ENCODE peak calls at places on chromosomes 16 and 17, in seven cellular contexts. One of them, this sample, is unnamed.

GRCh38 chr17:29179232-29180036 is 764 bp downstream of the MYO18A start:
- DNase-seq in COR-L47: no peak
- DNase-seq in activated CD8-positive, alpha-beta T cell treated with anti-CD3 and anti-CD28 coated beads for 36 hours: no peak
- DNase-seq in stimulated activated CD4-positive, alpha-beta T cell treated with anti-CD3 and anti-CD28 coated beads, Interleukin-12 subunit alpha, Interleukin-12 subunit beta, amount 100 ng/mL, for 24 hours: no peak
- DNase-seq in hippocampal formation: peak
- DNase-seq in progenitor cell of endocrine pancreas: peak
- DNase-seq in mesendoderm: peak
- DNase-seq in this sample: peak

GRCh38 chr16:20610192-20610891 is 34.2 kb upstream of the ACSM2B start:
- DNase-seq in COR-L47: no peak
- DNase-seq in activated CD8-positive, alpha-beta T cell treated with anti-CD3 and anti-CD28 coated beads for 36 hours: no peak
- DNase-seq in stimulated activated CD4-positive, alpha-beta T cell treated with anti-CD3 and anti-CD28 coated beads, Interleukin-12 subunit alpha, Interleukin-12 subunit beta, amount 100 ng/mL, for 24 hours: no peak
- DNase-seq in hippocampal formation: no peak
- DNase-seq in progenitor cell of endocrine pancreas: no peak
- DNase-seq in mesendoderm: no peak
- DNase-seq in this sample: no peak

GRCh38 chr16:58464916-58465731 is 34.8 kb upstream of the NDRG4 start:
- DNase-seq in COR-L47: no peak
- DNase-seq in activated CD8-positive, alpha-beta T cell treated with anti-CD3 and anti-CD28 coated beads for 36 hours: no peak
- DNase-seq in stimulated activated CD4-positive, alpha-beta T cell treated with anti-CD3 and anti-CD28 coated beads, Interleukin-12 subunit alpha, Interleukin-12 subunit beta, amount 100 ng/mL, for 24 hours: no peak
- DNase-seq in hippocampal formation: no peak
- DNase-seq in progenitor cell of endocrine pancreas: no peak
- DNase-seq in mesendoderm: peak
- DNase-seq in this sample: no peak

GRCh38 chr17:882827-883585 is 96.6 kb downstream of the NXN start:
- DNase-seq in COR-L47: no peak
- DNase-seq in activated CD8-positive, alpha-beta T cell treated with anti-CD3 and anti-CD28 coated beads for 36 hours: no peak
- DNase-seq in stimulated activated CD4-positive, alpha-beta T cell treated with anti-CD3 and anti-CD28 coated beads, Interleukin-12 subunit alpha, Interleukin-12 subunit beta, amount 100 ng/mL, for 24 hours: no peak
- DNase-seq in hippocampal formation: no peak
- DNase-seq in progenitor cell of endocrine pancreas: no peak
- DNase-seq in mesendoderm: peak
- DNase-seq in this sample: no peak

GRCh38 chr17:57915980-57916757 is 39.0 kb downstream of the CUEDC1 start:
- DNase-seq in COR-L47: peak
- DNase-seq in activated CD8-positive, alpha-beta T cell treated with anti-CD3 and anti-CD28 coated beads for 36 hours: no peak
- DNase-seq in stimulated activated CD4-positive, alpha-beta T cell treated with anti-CD3 and anti-CD28 coated beads, Interleukin-12 subunit alpha, Interleukin-12 subunit beta, amount 100 ng/mL, for 24 hours: no peak
- DNase-seq in hippocampal formation: peak
- DNase-seq in progenitor cell of endocrine pancreas: peak
- DNase-seq in mesendoderm: peak
- DNase-seq in this sample: no peak

GRCh38 chr17:82236142-82236971 is 7.5 kb downstream of the SLC16A3 start:
- DNase-seq in COR-L47: peak
- DNase-seq in activated CD8-positive, alpha-beta T cell treated with anti-CD3 and anti-CD28 coated beads for 36 hours: peak
- DNase-seq in stimulated activated CD4-positive, alpha-beta T cell treated with anti-CD3 and anti-CD28 coated beads, Interleukin-12 subunit alpha, Interleukin-12 subunit beta, amount 100 ng/mL, for 24 hours: peak
- DNase-seq in hippocampal formation: peak
- DNase-seq in progenitor cell of endocrine pancreas: peak
- DNase-seq in mesendoderm: peak
- DNase-seq in this sample: peak

GRCh38 chr17:50946891-50947843 is 81.0 kb upstream of the TOB1 start:
- DNase-seq in COR-L47: no peak
- DNase-seq in activated CD8-positive, alpha-beta T cell treated with anti-CD3 and anti-CD28 coated beads for 36 hours: no peak
- DNase-seq in stimulated activated CD4-positive, alpha-beta T cell treated with anti-CD3 and anti-CD28 coated beads, Interleukin-12 subunit alpha, Interleukin-12 subunit beta, amount 100 ng/mL, for 24 hours: no peak
- DNase-seq in hippocampal formation: no peak
- DNase-seq in progenitor cell of endocrine pancreas: no peak
- DNase-seq in mesendoderm: no peak
- DNase-seq in this sample: no peak

GRCh38 chr17:30323262-30323894 is 10.5 kb downstream of the TMIGD1 start:
- DNase-seq in COR-L47: peak
- DNase-seq in activated CD8-positive, alpha-beta T cell treated with anti-CD3 and anti-CD28 coated beads for 36 hours: peak
- DNase-seq in stimulated activated CD4-positive, alpha-beta T cell treated with anti-CD3 and anti-CD28 coated beads, Interleukin-12 subunit alpha, Interleukin-12 subunit beta, amount 100 ng/mL, for 24 hours: no peak
- DNase-seq in hippocampal formation: no peak
- DNase-seq in progenitor cell of endocrine pancreas: no peak
- DNase-seq in mesendoderm: no peak
- DNase-seq in this sample: no peak

GRCh38 chr16:50354629-50355456 is 13.9 kb downstream of the BRD7 start:
- DNase-seq in COR-L47: no peak
- DNase-seq in activated CD8-positive, alpha-beta T cell treated with anti-CD3 and anti-CD28 coated beads for 36 hours: no peak
- DNase-seq in stimulated activated CD4-positive, alpha-beta T cell treated with anti-CD3 and anti-CD28 coated beads, Interleukin-12 subunit alpha, Interleukin-12 subunit beta, amount 100 ng/mL, for 24 hours: no peak
- DNase-seq in hippocampal formation: no peak
- DNase-seq in progenitor cell of endocrine pancreas: no peak
- DNase-seq in mesendoderm: peak
- DNase-seq in this sample: no peak

GRCh38 chr17:36195474-36196098 is 972 bp downstream of the CCL3L1 start:
- DNase-seq in COR-L47: no peak
- DNase-seq in activated CD8-positive, alpha-beta T cell treated with anti-CD3 and anti-CD28 coated beads for 36 hours: no peak
- DNase-seq in stimulated activated CD4-positive, alpha-beta T cell treated with anti-CD3 and anti-CD28 coated beads, Interleukin-12 subunit alpha, Interleukin-12 subunit beta, amount 100 ng/mL, for 24 hours: no peak
- DNase-seq in hippocampal formation: no peak
- DNase-seq in progenitor cell of endocrine pancreas: no peak
- DNase-seq in mesendoderm: peak
- DNase-seq in this sample: no peak

GRCh38 chr17:44367626-44368025 is 4.0 kb upstream of the FAM171A2 start:
- DNase-seq in COR-L47: no peak
- DNase-seq in activated CD8-positive, alpha-beta T cell treated with anti-CD3 and anti-CD28 coated beads for 36 hours: no peak
- DNase-seq in stimulated activated CD4-positive, alpha-beta T cell treated with anti-CD3 and anti-CD28 coated beads, Interleukin-12 subunit alpha, Interleukin-12 subunit beta, amount 100 ng/mL, for 24 hours: no peak
- DNase-seq in hippocampal formation: no peak
- DNase-seq in progenitor cell of endocrine pancreas: no peak
- DNase-seq in mesendoderm: no peak
- DNase-seq in this sample: no peak

GRCh38 chr17:78785011-78785662 is 3.1 kb upstream of the CYTH1 start:
- DNase-seq in COR-L47: no peak
- DNase-seq in activated CD8-positive, alpha-beta T cell treated with anti-CD3 and anti-CD28 coated beads for 36 hours: no peak
- DNase-seq in stimulated activated CD4-positive, alpha-beta T cell treated with anti-CD3 and anti-CD28 coated beads, Interleukin-12 subunit alpha, Interleukin-12 subunit beta, amount 100 ng/mL, for 24 hours: no peak
- DNase-seq in hippocampal formation: no peak
- DNase-seq in progenitor cell of endocrine pancreas: no peak
- DNase-seq in mesendoderm: no peak
- DNase-seq in this sample: no peak

GRCh38 chr17:79415365-79415764 is 195.5 kb downstream of the RBFOX3 start:
- DNase-seq in COR-L47: no peak
- DNase-seq in activated CD8-positive, alpha-beta T cell treated with anti-CD3 and anti-CD28 coated beads for 36 hours: no peak
- DNase-seq in stimulated activated CD4-positive, alpha-beta T cell treated with anti-CD3 and anti-CD28 coated beads, Interleukin-12 subunit alpha, Interleukin-12 subunit beta, amount 100 ng/mL, for 24 hours: no peak
- DNase-seq in hippocampal formation: no peak
- DNase-seq in progenitor cell of endocrine pancreas: no peak
- DNase-seq in mesendoderm: no peak
- DNase-seq in this sample: no peak

GRCh38 chr17:57603978-57604377 is 141.1 kb downstream of the CCDC182 start:
- DNase-seq in COR-L47: peak
- DNase-seq in activated CD8-positive, alpha-beta T cell treated with anti-CD3 and anti-CD28 coated beads for 36 hours: peak
- DNase-seq in stimulated activated CD4-positive, alpha-beta T cell treated with anti-CD3 and anti-CD28 coated beads, Interleukin-12 subunit alpha, Interleukin-12 subunit beta, amount 100 ng/mL, for 24 hours: peak
- DNase-seq in hippocampal formation: no peak
- DNase-seq in progenitor cell of endocrine pancreas: no peak
- DNase-seq in mesendoderm: no peak
- DNase-seq in this sample: no peak

GRCh38 chr16:78098087-78098486 is 1.4 kb upstream of the WWOX start:
- DNase-seq in COR-L47: no peak
- DNase-seq in activated CD8-positive, alpha-beta T cell treated with anti-CD3 and anti-CD28 coated beads for 36 hours: peak
- DNase-seq in stimulated activated CD4-positive, alpha-beta T cell treated with anti-CD3 and anti-CD28 coated beads, Interleukin-12 subunit alpha, Interleukin-12 subunit beta, amount 100 ng/mL, for 24 hours: no peak
- DNase-seq in hippocampal formation: no peak
- DNase-seq in progenitor cell of endocrine pancreas: no peak
- DNase-seq in mesendoderm: no peak
- DNase-seq in this sample: no peak

GRCh38 chr17:59756236-59756818 is 48.9 kb downstream of the VMP1 start:
- DNase-seq in COR-L47: no peak
- DNase-seq in activated CD8-positive, alpha-beta T cell treated with anti-CD3 and anti-CD28 coated beads for 36 hours: no peak
- DNase-seq in stimulated activated CD4-positive, alpha-beta T cell treated with anti-CD3 and anti-CD28 coated beads, Interleukin-12 subunit alpha, Interleukin-12 subunit beta, amount 100 ng/mL, for 24 hours: no peak
- DNase-seq in hippocampal formation: no peak
- DNase-seq in progenitor cell of endocrine pancreas: no peak
- DNase-seq in mesendoderm: peak
- DNase-seq in this sample: no peak

GRCh38 chr17:76528528-76529223 is 8.8 kb downstream of the CYGB start:
- DNase-seq in COR-L47: no peak
- DNase-seq in activated CD8-positive, alpha-beta T cell treated with anti-CD3 and anti-CD28 coated beads for 36 hours: no peak
- DNase-seq in stimulated activated CD4-positive, alpha-beta T cell treated with anti-CD3 and anti-CD28 coated beads, Interleukin-12 subunit alpha, Interleukin-12 subunit beta, amount 100 ng/mL, for 24 hours: no peak
- DNase-seq in hippocampal formation: no peak
- DNase-seq in progenitor cell of endocrine pancreas: no peak
- DNase-seq in mesendoderm: no peak
- DNase-seq in this sample: no peak

GRCh38 chr16:14303654-14304394 is 232.7 kb downstream of the MRTFB start:
- DNase-seq in COR-L47: no peak
- DNase-seq in activated CD8-positive, alpha-beta T cell treated with anti-CD3 and anti-CD28 coated beads for 36 hours: no peak
- DNase-seq in stimulated activated CD4-positive, alpha-beta T cell treated with anti-CD3 and anti-CD28 coated beads, Interleukin-12 subunit alpha, Interleukin-12 subunit beta, amount 100 ng/mL, for 24 hours: no peak
- DNase-seq in hippocampal formation: no peak
- DNase-seq in progenitor cell of endocrine pancreas: no peak
- DNase-seq in mesendoderm: peak
- DNase-seq in this sample: no peak

GRCh38 chr17:31427684-31428083 is 36.2 kb downstream of the RAB11FIP4 start:
- DNase-seq in COR-L47: no peak
- DNase-seq in activated CD8-positive, alpha-beta T cell treated with anti-CD3 and anti-CD28 coated beads for 36 hours: no peak
- DNase-seq in stimulated activated CD4-positive, alpha-beta T cell treated with anti-CD3 and anti-CD28 coated beads, Interleukin-12 subunit alpha, Interleukin-12 subunit beta, amount 100 ng/mL, for 24 hours: no peak
- DNase-seq in hippocampal formation: no peak
- DNase-seq in progenitor cell of endocrine pancreas: no peak
- DNase-seq in mesendoderm: no peak
- DNase-seq in this sample: no peak

GRCh38 chr17:67718325-67718941 is 697 bp downstream of the NOL11 start:
- DNase-seq in COR-L47: no peak
- DNase-seq in activated CD8-positive, alpha-beta T cell treated with anti-CD3 and anti-CD28 coated beads for 36 hours: peak
- DNase-seq in stimulated activated CD4-positive, alpha-beta T cell treated with anti-CD3 and anti-CD28 coated beads, Interleukin-12 subunit alpha, Interleukin-12 subunit beta, amount 100 ng/mL, for 24 hours: peak
- DNase-seq in hippocampal formation: no peak
- DNase-seq in progenitor cell of endocrine pancreas: peak
- DNase-seq in mesendoderm: peak
- DNase-seq in this sample: peak

GRCh38 chr17:42744283-42744805 is 496 bp downstream of the EZH1 start:
- DNase-seq in COR-L47: peak
- DNase-seq in activated CD8-positive, alpha-beta T cell treated with anti-CD3 and anti-CD28 coated beads for 36 hours: peak
- DNase-seq in stimulated activated CD4-positive, alpha-beta T cell treated with anti-CD3 and anti-CD28 coated beads, Interleukin-12 subunit alpha, Interleukin-12 subunit beta, amount 100 ng/mL, for 24 hours: peak
- DNase-seq in hippocampal formation: no peak
- DNase-seq in progenitor cell of endocrine pancreas: no peak
- DNase-seq in mesendoderm: peak
- DNase-seq in this sample: peak

GRCh38 chr16:74226361-74226979 is 70.1 kb upstream of the PSMD7 start:
- DNase-seq in COR-L47: no peak
- DNase-seq in activated CD8-positive, alpha-beta T cell treated with anti-CD3 and anti-CD28 coated beads for 36 hours: no peak
- DNase-seq in stimulated activated CD4-positive, alpha-beta T cell treated with anti-CD3 and anti-CD28 coated beads, Interleukin-12 subunit alpha, Interleukin-12 subunit beta, amount 100 ng/mL, for 24 hours: no peak
- DNase-seq in hippocampal formation: no peak
- DNase-seq in progenitor cell of endocrine pancreas: no peak
- DNase-seq in mesendoderm: peak
- DNase-seq in this sample: peak

GRCh38 chr16:85004587-85005205 is 6.6 kb downstream of the ZDHHC7 start:
- DNase-seq in COR-L47: no peak
- DNase-seq in activated CD8-positive, alpha-beta T cell treated with anti-CD3 and anti-CD28 coated beads for 36 hours: no peak
- DNase-seq in stimulated activated CD4-positive, alpha-beta T cell treated with anti-CD3 and anti-CD28 coated beads, Interleukin-12 subunit alpha, Interleukin-12 subunit beta, amount 100 ng/mL, for 24 hours: no peak
- DNase-seq in hippocampal formation: no peak
- DNase-seq in progenitor cell of endocrine pancreas: no peak
- DNase-seq in mesendoderm: peak
- DNase-seq in this sample: no peak

GRCh38 chr17:5373112-5373511 is 46.4 kb downstream of the NUP88 start:
- DNase-seq in COR-L47: no peak
- DNase-seq in activated CD8-positive, alpha-beta T cell treated with anti-CD3 and anti-CD28 coated beads for 36 hours: no peak
- DNase-seq in stimulated activated CD4-positive, alpha-beta T cell treated with anti-CD3 and anti-CD28 coated beads, Interleukin-12 subunit alpha, Interleukin-12 subunit beta, amount 100 ng/mL, for 24 hours: no peak
- DNase-seq in hippocampal formation: no peak
- DNase-seq in progenitor cell of endocrine pancreas: no peak
- DNase-seq in mesendoderm: no peak
- DNase-seq in this sample: no peak

GRCh38 chr16:11400076-11400475 is 54.8 kb downstream of the RMI2 start:
- DNase-seq in COR-L47: no peak
- DNase-seq in activated CD8-positive, alpha-beta T cell treated with anti-CD3 and anti-CD28 coated beads for 36 hours: no peak
- DNase-seq in stimulated activated CD4-positive, alpha-beta T cell treated with anti-CD3 and anti-CD28 coated beads, Interleukin-12 subunit alpha, Interleukin-12 subunit beta, amount 100 ng/mL, for 24 hours: no peak
- DNase-seq in hippocampal formation: no peak
- DNase-seq in progenitor cell of endocrine pancreas: no peak
- DNase-seq in mesendoderm: no peak
- DNase-seq in this sample: no peak

GRCh38 chr17:77657821-77658220 is 300.7 kb upstream of the TNRC6C start:
- DNase-seq in COR-L47: no peak
- DNase-seq in activated CD8-positive, alpha-beta T cell treated with anti-CD3 and anti-CD28 coated beads for 36 hours: no peak
- DNase-seq in stimulated activated CD4-positive, alpha-beta T cell treated with anti-CD3 and anti-CD28 coated beads, Interleukin-12 subunit alpha, Interleukin-12 subunit beta, amount 100 ng/mL, for 24 hours: no peak
- DNase-seq in hippocampal formation: no peak
- DNase-seq in progenitor cell of endocrine pancreas: no peak
- DNase-seq in mesendoderm: no peak
- DNase-seq in this sample: no peak

GRCh38 chr17:82780195-82780594 is 28.3 kb downstream of the TBCD start:
- DNase-seq in COR-L47: no peak
- DNase-seq in activated CD8-positive, alpha-beta T cell treated with anti-CD3 and anti-CD28 coated beads for 36 hours: no peak
- DNase-seq in stimulated activated CD4-positive, alpha-beta T cell treated with anti-CD3 and anti-CD28 coated beads, Interleukin-12 subunit alpha, Interleukin-12 subunit beta, amount 100 ng/mL, for 24 hours: no peak
- DNase-seq in hippocampal formation: no peak
- DNase-seq in progenitor cell of endocrine pancreas: no peak
- DNase-seq in mesendoderm: no peak
- DNase-seq in this sample: no peak

GRCh38 chr17:66549731-66550207 is 247.4 kb downstream of the PRKCA start:
- DNase-seq in COR-L47: no peak
- DNase-seq in activated CD8-positive, alpha-beta T cell treated with anti-CD3 and anti-CD28 coated beads for 36 hours: no peak
- DNase-seq in stimulated activated CD4-positive, alpha-beta T cell treated with anti-CD3 and anti-CD28 coated beads, Interleukin-12 subunit alpha, Interleukin-12 subunit beta, amount 100 ng/mL, for 24 hours: no peak
- DNase-seq in hippocampal formation: no peak
- DNase-seq in progenitor cell of endocrine pancreas: no peak
- DNase-seq in mesendoderm: peak
- DNase-seq in this sample: no peak

GRCh38 chr17:36459045-36459444 is 27.4 kb upstream of the ZNHIT3 start:
- DNase-seq in COR-L47: no peak
- DNase-seq in activated CD8-positive, alpha-beta T cell treated with anti-CD3 and anti-CD28 coated beads for 36 hours: no peak
- DNase-seq in stimulated activated CD4-positive, alpha-beta T cell treated with anti-CD3 and anti-CD28 coated beads, Interleukin-12 subunit alpha, Interleukin-12 subunit beta, amount 100 ng/mL, for 24 hours: no peak
- DNase-seq in hippocampal formation: no peak
- DNase-seq in progenitor cell of endocrine pancreas: no peak
- DNase-seq in mesendoderm: no peak
- DNase-seq in this sample: no peak

GRCh38 chr17:6959700-6960099 is 36.1 kb upstream of the ALOX12 start:
- DNase-seq in COR-L47: no peak
- DNase-seq in activated CD8-positive, alpha-beta T cell treated with anti-CD3 and anti-CD28 coated beads for 36 hours: no peak
- DNase-seq in stimulated activated CD4-positive, alpha-beta T cell treated with anti-CD3 and anti-CD28 coated beads, Interleukin-12 subunit alpha, Interleukin-12 subunit beta, amount 100 ng/mL, for 24 hours: no peak
- DNase-seq in hippocampal formation: no peak
- DNase-seq in progenitor cell of endocrine pancreas: no peak
- DNase-seq in mesendoderm: no peak
- DNase-seq in this sample: no peak

GRCh38 chr17:81519284-81520020 is 6.9 kb upstream of the ACTG1 start:
- DNase-seq in COR-L47: peak
- DNase-seq in activated CD8-positive, alpha-beta T cell treated with anti-CD3 and anti-CD28 coated beads for 36 hours: peak
- DNase-seq in stimulated activated CD4-positive, alpha-beta T cell treated with anti-CD3 and anti-CD28 coated beads, Interleukin-12 subunit alpha, Interleukin-12 subunit beta, amount 100 ng/mL, for 24 hours: no peak
- DNase-seq in hippocampal formation: no peak
- DNase-seq in progenitor cell of endocrine pancreas: peak
- DNase-seq in mesendoderm: peak
- DNase-seq in this sample: no peak

GRCh38 chr16:81873843-81874752 is 95.0 kb downstream of the PLCG2 start:
- DNase-seq in COR-L47: no peak
- DNase-seq in activated CD8-positive, alpha-beta T cell treated with anti-CD3 and anti-CD28 coated beads for 36 hours: peak
- DNase-seq in stimulated activated CD4-positive, alpha-beta T cell treated with anti-CD3 and anti-CD28 coated beads, Interleukin-12 subunit alpha, Interleukin-12 subunit beta, amount 100 ng/mL, for 24 hours: no peak
- DNase-seq in hippocampal formation: no peak
- DNase-seq in progenitor cell of endocrine pancreas: peak
- DNase-seq in mesendoderm: peak
- DNase-seq in this sample: no peak

This sample was measured in anterior cingulate cortex.